ENCODE peak calls at places on chromosome 17, in eight cellular contexts. V is H7; L is naive thymus-derived CD4-positive, alpha-beta T cell; Y is cardiac muscle cell; R is endodermal cell; U is HCT116; A is Caco-2; T is aorta. E is an unnamed sample. For H3K36me3, the result is how much of the 10 kb centered on the place peaks cover.

GRCh38 chr17:62995377-62995885 is 29.4 kb downstream of the TANC2 start:
- DNase-seq in V (peak), L (no peak), Y (peak), R (peak), U (peak), A (no peak), T (no peak), E (peak)

GRCh38 chr17:7782237-7782636 is 51.8 kb upstream of the KDM6B start:
- DNase-seq in V (no peak), L (no peak), Y (peak), R (no peak), U (no peak), A (no peak), T (no peak), E (no peak)

GRCh38 chr17:63993368-63993990 is 4.7 kb upstream of the PRR29 start:
- DNase-seq in V (peak), L (peak), Y (no peak), R (peak), U (no peak), A (peak), T (peak), E (no peak)

GRCh38 chr17:75587718-75588545 is at the start of gene MYO15B:
- DNase-seq in V (peak), L (peak), Y (peak), R (peak), U (no peak), A (no peak), T (peak), E (no peak)

GRCh38 chr17:55845385-55845784 is 94.5 kb downstream of the PCTP start:
- DNase-seq in V (peak), L (peak), Y (peak), R (peak), U (no peak), A (no peak), T (peak), E (peak)

GRCh38 chr17:75144816-75145511 is 9.3 kb downstream of the JPT1 start:
- DNase-seq in V (no peak), L (no peak), Y (no peak), R (no peak), U (no peak), A (peak), T (peak), E (no peak)

GRCh38 chr17:33371377-33371776 is 78.3 kb upstream of the ASIC2 start:
- DNase-seq in V (no peak), L (no peak), Y (no peak), R (no peak), U (no peak), A (no peak), T (no peak), E (no peak)

GRCh38 chr17:36945959-36946725 is 2.6 kb upstream of the AATF start:
- DNase-seq in V (peak), L (no peak), Y (no peak), R (peak), U (no peak), A (no peak), T (no peak), E (no peak)

GRCh38 chr17:81868674-81869220 is 2.4 kb downstream of the ARHGDIA start:
- DNase-seq in V (peak), L (no peak), Y (peak), R (peak), U (peak), A (peak), T (peak), E (peak)

GRCh38 chr17:31491794-31492171 is 100.3 kb downstream of the RAB11FIP4 start:
- DNase-seq in V (no peak), L (no peak), Y (no peak), R (no peak), U (no peak), A (no peak), T (no peak), E (no peak)

GRCh38 chr17:40548982-40549680 is 16.1 kb downstream of the CCR7 start:
- DNase-seq in V (no peak), L (no peak), Y (peak), R (peak), U (no peak), A (no peak), T (peak), E (no peak)

DNA sequence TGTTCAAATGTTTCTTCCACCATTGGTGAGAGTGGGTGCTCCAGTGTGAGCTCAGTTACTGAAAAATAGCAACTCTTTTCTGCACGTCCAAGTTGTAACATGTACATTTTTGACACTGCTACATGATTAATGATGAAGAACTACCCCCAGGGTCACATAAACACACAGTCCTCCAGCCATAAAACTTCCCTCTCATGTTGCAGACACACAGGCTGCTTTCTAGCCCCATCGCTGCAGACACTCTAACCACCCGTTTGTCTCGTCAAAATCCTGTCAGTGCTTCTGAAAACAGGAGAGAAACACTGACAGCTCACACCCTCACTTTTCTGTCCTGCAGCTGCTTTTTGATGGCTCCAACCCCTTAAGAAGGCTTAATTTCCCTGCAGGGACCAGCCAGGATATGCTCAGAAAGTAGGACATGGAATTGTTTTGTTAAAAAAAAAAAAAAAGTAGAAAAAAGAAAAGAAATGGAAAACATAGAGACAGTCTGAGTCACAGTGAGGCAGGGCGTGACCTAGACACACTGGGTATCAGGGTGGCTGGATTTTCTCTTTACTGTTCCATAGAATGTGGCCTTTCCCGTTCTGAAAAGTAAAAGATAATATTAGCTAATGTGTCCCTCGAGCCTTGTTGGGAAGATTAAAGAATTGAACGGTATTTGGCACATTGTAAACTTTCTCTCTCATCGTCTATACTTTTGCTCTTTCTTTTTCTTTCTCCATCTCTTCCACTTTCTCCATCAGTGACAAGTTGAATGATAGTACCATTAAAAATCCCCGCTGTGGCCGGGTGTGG is 20.7 kb upstream of the CCL5 start:
- DNase-seq in V (no peak), L (no peak), Y (peak), R (no peak), U (no peak), A (no peak), T (no peak), E (no peak)
- H3K4me3 ChIP-seq in V (no peak), L (no peak), Y (no peak), R (no peak), U (no peak), A (no peak), T (no peak), E (no peak)

DNA sequence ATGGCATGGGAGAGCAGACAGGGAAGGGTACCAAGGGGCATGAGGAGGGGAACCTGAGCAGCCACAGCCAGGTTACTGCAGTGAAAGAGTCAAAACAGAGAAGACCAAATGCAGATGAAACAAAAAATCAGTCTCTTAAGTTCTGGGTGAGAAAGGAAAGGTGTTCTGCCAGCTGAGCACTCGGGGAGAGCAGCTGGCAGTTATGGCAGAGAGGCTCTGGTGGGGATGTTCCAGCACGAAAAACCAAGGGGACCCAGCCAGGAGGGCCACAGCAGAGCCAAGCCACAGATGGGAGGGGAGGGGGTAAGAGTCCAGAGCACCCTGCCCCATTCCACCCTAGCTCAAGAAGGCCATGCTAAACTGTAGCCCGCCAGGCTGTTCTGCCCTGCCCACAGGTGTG is 31.7 kb downstream of the STH start:
- DNase-seq in V (no peak), L (no peak), Y (no peak), R (no peak), U (no peak), A (no peak), T (no peak), E (no peak)
- H3K36me3 ChIP-seq in V (under half), L (under half), Y (half or more), R (half or more), U (under half), A (under half), T (under half), E (half or more)

GRCh38 chr17:61386251-61386650 is 13.4 kb upstream of the TBX2 start:
- DNase-seq in V (no peak), L (no peak), Y (no peak), R (no peak), U (no peak), A (no peak), T (peak), E (no peak)

GRCh38 chr17:61384384-61385090 is 15.1 kb upstream of the TBX2 start:
- DNase-seq in V (no peak), L (no peak), Y (no peak), R (no peak), U (no peak), A (no peak), T (peak), E (no peak)

GRCh38 chr17:61385869-61386245 is 13.8 kb upstream of the TBX2 start:
- DNase-seq in V (no peak), L (no peak), Y (no peak), R (no peak), U (no peak), A (no peak), T (no peak), E (no peak)

GRCh38 chr17:61383689-61384201 is 15.9 kb upstream of the TBX2 start:
- DNase-seq in V (no peak), L (no peak), Y (no peak), R (no peak), U (no peak), A (no peak), T (peak), E (no peak)

DNA sequence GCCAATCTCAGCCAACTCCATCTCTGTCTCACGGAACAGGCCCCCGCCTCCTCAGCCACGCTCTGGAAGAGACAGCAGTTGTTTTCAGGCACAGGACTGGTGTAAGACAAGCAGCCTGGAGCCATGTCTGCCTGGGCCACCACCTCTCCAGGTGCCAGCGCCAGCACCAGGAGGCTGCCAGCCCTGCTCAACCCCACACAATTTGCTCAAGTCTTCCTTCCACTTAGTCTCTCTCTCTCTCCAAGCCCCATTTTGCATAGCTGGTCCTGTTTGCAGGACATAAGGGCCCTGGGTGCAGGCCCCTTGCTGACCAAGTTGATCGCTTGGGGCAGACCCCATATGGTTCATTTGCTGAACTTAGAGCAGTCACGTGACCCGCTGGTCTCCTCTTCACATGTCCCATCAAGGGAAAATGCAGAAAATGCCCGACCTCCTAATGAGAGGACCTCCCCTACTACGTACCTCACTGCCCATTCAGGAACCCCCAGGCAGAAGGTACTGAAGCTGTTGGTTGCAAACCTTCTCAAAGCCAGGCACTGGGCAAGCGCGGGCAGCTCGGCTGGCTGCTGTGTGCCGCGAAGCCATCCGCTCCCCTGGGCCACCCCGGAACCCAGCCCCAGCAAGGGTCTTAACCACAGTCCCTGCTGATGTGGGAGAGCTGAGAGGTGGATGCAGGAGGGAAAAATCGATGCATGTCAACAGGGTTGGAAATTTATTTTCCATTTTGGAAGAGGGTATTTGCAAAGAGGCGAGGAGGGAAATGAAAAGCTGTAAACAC is 14.4 kb upstream of the TBX2 start:
- DNase-seq in V (no peak), L (no peak), Y (no peak), R (no peak), U (no peak), A (no peak), T (peak), E (no peak)
- H3K4me3 ChIP-seq in V (no peak), L (no peak), Y (no peak), R (no peak), U (no peak), A (no peak), T (no peak), E (no peak)

GRCh38 chr17:66432996-66433556 is 130.7 kb downstream of the PRKCA start:
- DNase-seq in V (no peak), L (no peak), Y (peak), R (no peak), U (no peak), A (no peak), T (no peak), E (no peak)
- H3K36me3 ChIP-seq in V (under half), L (under half), Y (under half), R (under half), U (under half), A (under half), T (under half), E (under half)

GRCh38 chr17:16971458-16972338 is at the start of gene TNFRSF13B:
- DNase-seq in V (peak), L (no peak), Y (no peak), R (peak), U (no peak), A (no peak), T (no peak), E (no peak)

GRCh38 chr17:16972346-16972745 is 428 bp upstream of the TNFRSF13B start:
- DNase-seq in V (no peak), L (no peak), Y (no peak), R (peak), U (no peak), A (no peak), T (no peak), E (no peak)

GRCh38 chr17:16973760-16974540 is 2.0 kb upstream of the TNFRSF13B start:
- DNase-seq in V (no peak), L (no peak), Y (no peak), R (peak), U (no peak), A (no peak), T (no peak), E (no peak)

GRCh38 chr17:16968786-16969185 is 3.1 kb downstream of the TNFRSF13B start:
- DNase-seq in V (no peak), L (no peak), Y (no peak), R (no peak), U (no peak), A (no peak), T (no peak), E (no peak)

DNA sequence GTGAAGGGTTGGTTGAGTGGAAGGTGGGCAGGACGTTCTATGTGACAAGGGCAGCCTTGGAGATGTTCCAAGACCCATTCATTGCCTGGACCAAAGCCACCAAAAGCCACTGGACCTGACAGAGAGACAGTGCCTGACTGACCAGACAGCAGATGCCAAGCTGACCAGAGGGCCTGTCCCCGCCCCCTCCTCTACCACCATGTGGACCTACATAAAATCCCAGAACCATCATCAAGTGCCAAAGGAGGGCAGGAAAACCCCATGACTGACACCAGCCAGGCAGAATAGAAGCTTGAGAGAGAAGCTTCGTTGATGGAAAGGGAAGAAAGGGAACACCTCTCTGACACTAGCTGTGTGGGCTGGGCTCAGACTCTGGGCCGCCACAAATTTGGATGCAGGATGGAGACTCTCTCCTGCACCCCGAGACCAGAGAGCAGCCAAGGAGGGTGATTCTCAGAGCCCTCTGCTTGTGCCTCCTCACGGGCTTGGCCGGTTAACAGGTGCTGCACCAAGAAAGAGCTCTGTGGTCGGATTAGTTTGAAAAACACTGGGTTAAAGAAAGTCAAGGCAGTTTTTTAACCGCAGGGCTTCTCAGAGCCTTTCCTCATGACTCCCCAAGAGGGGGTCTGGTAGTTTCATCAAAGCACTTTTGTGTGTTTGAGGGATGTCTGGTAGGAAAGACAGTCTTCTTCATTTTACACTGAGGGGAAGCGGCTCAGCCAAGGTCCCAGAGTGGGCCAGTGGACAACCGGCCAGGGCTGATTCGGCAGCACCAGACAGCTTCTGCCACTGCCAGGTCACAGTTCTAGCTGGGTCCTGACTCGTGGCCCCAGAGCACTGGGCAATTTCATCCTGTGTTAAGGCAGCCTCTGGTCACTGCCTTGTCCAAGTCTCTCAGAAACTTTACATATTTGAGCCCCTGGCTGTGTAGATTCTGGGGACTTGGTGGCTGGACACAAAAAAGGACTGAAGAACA is 1.7 kb downstream of the TNFRSF13B start:
- DNase-seq in V (no peak), L (no peak), Y (no peak), R (peak), U (no peak), A (no peak), T (no peak), E (no peak)
- H3K4me3 ChIP-seq in V (no peak), L (no peak), Y (no peak), R (no peak), U (no peak), A (no peak), T (no peak), E (no peak)

GRCh38 chr17:78828470-78829185 is 12.0 kb downstream of the USP36 start:
- DNase-seq in V (peak), L (no peak), Y (peak), R (peak), U (peak), A (no peak), T (peak), E (no peak)
- H3K36me3 ChIP-seq in V (half or more), L (under half), Y (half or more), R (half or more), U (half or more), A (under half), T (under half), E (half or more)

E was measured in HAP-1.